ENCODE peak calls at places on chromosomes 3 and 15, in nine cellular contexts. One of them, this sample, is unnamed.

GRCh38 chr15:81924667-81925183 is 121.1 kb downstream of the MEX3B start:
- DNase-seq in endothelial cell: no peak
- DNase-seq in CD8-positive, alpha-beta T cell: no peak
- DNase-seq in OCI-LY7: no peak
- DNase-seq in fibroblast of mammary gland: no peak
- DNase-seq in NCI-H748 treated with DMSO at 0.1 percent for 48 hours: no peak
- DNase-seq in NCI-H1092 treated with DMSO at 0.1 percent for 48 hours: no peak
- DNase-seq in stimulated activated CD4-positive, alpha-beta T cell treated with anti-CD3 and anti-CD28 coated beads, TNF-alpha, amount 100 ng/mL, for 4 hours: no peak
- DNase-seq in HFF-Myc: no peak
- DNase-seq in this sample: no peak

GRCh38 chr3:114498779-114499370 is 205.0 kb downstream of the TIGIT start:
- DNase-seq in endothelial cell: no peak
- DNase-seq in CD8-positive, alpha-beta T cell: no peak
- DNase-seq in OCI-LY7: no peak
- DNase-seq in fibroblast of mammary gland: peak; percentile 86
- DNase-seq in NCI-H748 treated with DMSO at 0.1 percent for 48 hours: no peak
- DNase-seq in NCI-H1092 treated with DMSO at 0.1 percent for 48 hours: no peak
- DNase-seq in stimulated activated CD4-positive, alpha-beta T cell treated with anti-CD3 and anti-CD28 coated beads, TNF-alpha, amount 100 ng/mL, for 4 hours: no peak
- DNase-seq in HFF-Myc: peak; percentile 52
- DNase-seq in this sample: peak; percentile 79

GRCh38 chr3:14633819-14634424 is 17.6 kb upstream of the CCDC174 start:
- DNase-seq in endothelial cell: peak; percentile 54
- DNase-seq in CD8-positive, alpha-beta T cell: peak; percentile 54
- DNase-seq in OCI-LY7: peak; percentile 77
- DNase-seq in fibroblast of mammary gland: peak; percentile 70
- DNase-seq in NCI-H748 treated with DMSO at 0.1 percent for 48 hours: no peak
- DNase-seq in NCI-H1092 treated with DMSO at 0.1 percent for 48 hours: peak; percentile 7
- DNase-seq in stimulated activated CD4-positive, alpha-beta T cell treated with anti-CD3 and anti-CD28 coated beads, TNF-alpha, amount 100 ng/mL, for 4 hours: peak; percentile 36
- DNase-seq in HFF-Myc: peak; percentile 12
- DNase-seq in this sample: no peak

GRCh38 chr3:37096972-37097371 is 77.4 kb downstream of the LRRFIP2 start:
- DNase-seq in endothelial cell: no peak
- DNase-seq in CD8-positive, alpha-beta T cell: no peak
- DNase-seq in OCI-LY7: no peak
- DNase-seq in fibroblast of mammary gland: no peak
- DNase-seq in NCI-H748 treated with DMSO at 0.1 percent for 48 hours: no peak
- DNase-seq in NCI-H1092 treated with DMSO at 0.1 percent for 48 hours: no peak
- DNase-seq in stimulated activated CD4-positive, alpha-beta T cell treated with anti-CD3 and anti-CD28 coated beads, TNF-alpha, amount 100 ng/mL, for 4 hours: no peak
- DNase-seq in HFF-Myc: no peak
- DNase-seq in this sample: no peak

GRCh38 chr3:11415099-11415498 is 142.9 kb downstream of the ATG7 start:
- DNase-seq in endothelial cell: no peak
- DNase-seq in CD8-positive, alpha-beta T cell: no peak
- DNase-seq in OCI-LY7: no peak
- DNase-seq in fibroblast of mammary gland: peak; percentile 52
- DNase-seq in NCI-H748 treated with DMSO at 0.1 percent for 48 hours: no peak
- DNase-seq in NCI-H1092 treated with DMSO at 0.1 percent for 48 hours: no peak
- DNase-seq in stimulated activated CD4-positive, alpha-beta T cell treated with anti-CD3 and anti-CD28 coated beads, TNF-alpha, amount 100 ng/mL, for 4 hours: no peak
- DNase-seq in HFF-Myc: no peak
- DNase-seq in this sample: no peak

GRCh38 chr3:189806171-189806951 is 175.2 kb downstream of the TP63 start:
- DNase-seq in endothelial cell: peak; percentile 10
- DNase-seq in CD8-positive, alpha-beta T cell: no peak
- DNase-seq in OCI-LY7: no peak
- DNase-seq in fibroblast of mammary gland: no peak
- DNase-seq in NCI-H748 treated with DMSO at 0.1 percent for 48 hours: no peak
- DNase-seq in NCI-H1092 treated with DMSO at 0.1 percent for 48 hours: no peak
- DNase-seq in stimulated activated CD4-positive, alpha-beta T cell treated with anti-CD3 and anti-CD28 coated beads, TNF-alpha, amount 100 ng/mL, for 4 hours: no peak
- DNase-seq in HFF-Myc: no peak
- DNase-seq in this sample: no peak

GRCh38 chr3:40456279-40456939 is 730 bp upstream of the RPL14 start:
- DNase-seq in endothelial cell: no peak
- DNase-seq in CD8-positive, alpha-beta T cell: no peak
- DNase-seq in OCI-LY7: no peak
- DNase-seq in fibroblast of mammary gland: no peak
- DNase-seq in NCI-H748 treated with DMSO at 0.1 percent for 48 hours: no peak
- DNase-seq in NCI-H1092 treated with DMSO at 0.1 percent for 48 hours: no peak
- DNase-seq in stimulated activated CD4-positive, alpha-beta T cell treated with anti-CD3 and anti-CD28 coated beads, TNF-alpha, amount 100 ng/mL, for 4 hours: no peak
- DNase-seq in HFF-Myc: no peak
- DNase-seq in this sample: no peak

GRCh38 chr3:106825962-106826605 is 551.2 kb upstream of the CCDC54 start:
- DNase-seq in endothelial cell: no peak
- DNase-seq in CD8-positive, alpha-beta T cell: no peak
- DNase-seq in OCI-LY7: no peak
- DNase-seq in fibroblast of mammary gland: peak; percentile 67
- DNase-seq in NCI-H748 treated with DMSO at 0.1 percent for 48 hours: no peak
- DNase-seq in NCI-H1092 treated with DMSO at 0.1 percent for 48 hours: no peak
- DNase-seq in stimulated activated CD4-positive, alpha-beta T cell treated with anti-CD3 and anti-CD28 coated beads, TNF-alpha, amount 100 ng/mL, for 4 hours: no peak
- DNase-seq in HFF-Myc: no peak
- DNase-seq in this sample: no peak

GRCh38 chr3:172629470-172629869 is 81.4 kb downstream of the NCEH1 start:
- DNase-seq in endothelial cell: no peak
- DNase-seq in CD8-positive, alpha-beta T cell: no peak
- DNase-seq in OCI-LY7: no peak
- DNase-seq in fibroblast of mammary gland: peak; percentile 47
- DNase-seq in NCI-H748 treated with DMSO at 0.1 percent for 48 hours: no peak
- DNase-seq in NCI-H1092 treated with DMSO at 0.1 percent for 48 hours: no peak
- DNase-seq in stimulated activated CD4-positive, alpha-beta T cell treated with anti-CD3 and anti-CD28 coated beads, TNF-alpha, amount 100 ng/mL, for 4 hours: no peak
- DNase-seq in HFF-Myc: no peak
- DNase-seq in this sample: peak; percentile 79

GRCh38 chr15:77083381-77084160 is 12.7 kb upstream of the TSPAN3 start:
- DNase-seq in endothelial cell: peak; percentile 23
- DNase-seq in CD8-positive, alpha-beta T cell: peak; percentile 56
- DNase-seq in OCI-LY7: peak; percentile 87
- DNase-seq in fibroblast of mammary gland: peak; percentile 61
- DNase-seq in NCI-H748 treated with DMSO at 0.1 percent for 48 hours: peak; percentile 65
- DNase-seq in NCI-H1092 treated with DMSO at 0.1 percent for 48 hours: peak; percentile 85
- DNase-seq in stimulated activated CD4-positive, alpha-beta T cell treated with anti-CD3 and anti-CD28 coated beads, TNF-alpha, amount 100 ng/mL, for 4 hours: peak; percentile 27
- DNase-seq in HFF-Myc: no peak
- DNase-seq in this sample: no peak

GRCh38 chr3:177234121-177234520 is 36.8 kb upstream of the TBL1XR1 start:
- DNase-seq in endothelial cell: no peak
- DNase-seq in CD8-positive, alpha-beta T cell: no peak
- DNase-seq in OCI-LY7: no peak
- DNase-seq in fibroblast of mammary gland: no peak
- DNase-seq in NCI-H748 treated with DMSO at 0.1 percent for 48 hours: peak; percentile 26
- DNase-seq in NCI-H1092 treated with DMSO at 0.1 percent for 48 hours: no peak
- DNase-seq in stimulated activated CD4-positive, alpha-beta T cell treated with anti-CD3 and anti-CD28 coated beads, TNF-alpha, amount 100 ng/mL, for 4 hours: no peak
- DNase-seq in HFF-Myc: no peak
- DNase-seq in this sample: no peak

GRCh38 chr15:64152507-64153387 is 1.2 kb downstream of the SNX22 start:
- DNase-seq in endothelial cell: no peak
- DNase-seq in CD8-positive, alpha-beta T cell: no peak
- DNase-seq in OCI-LY7: peak; percentile 70
- DNase-seq in fibroblast of mammary gland: no peak
- DNase-seq in NCI-H748 treated with DMSO at 0.1 percent for 48 hours: no peak
- DNase-seq in NCI-H1092 treated with DMSO at 0.1 percent for 48 hours: peak; percentile 4
- DNase-seq in stimulated activated CD4-positive, alpha-beta T cell treated with anti-CD3 and anti-CD28 coated beads, TNF-alpha, amount 100 ng/mL, for 4 hours: no peak
- DNase-seq in HFF-Myc: no peak
- DNase-seq in this sample: no peak

GRCh38 chr3:21894459-21895083 is 143.6 kb upstream of the ZNF385D start:
- DNase-seq in endothelial cell: no peak
- DNase-seq in CD8-positive, alpha-beta T cell: no peak
- DNase-seq in OCI-LY7: no peak
- DNase-seq in fibroblast of mammary gland: peak; percentile 53
- DNase-seq in NCI-H748 treated with DMSO at 0.1 percent for 48 hours: no peak
- DNase-seq in NCI-H1092 treated with DMSO at 0.1 percent for 48 hours: no peak
- DNase-seq in stimulated activated CD4-positive, alpha-beta T cell treated with anti-CD3 and anti-CD28 coated beads, TNF-alpha, amount 100 ng/mL, for 4 hours: no peak
- DNase-seq in HFF-Myc: no peak
- DNase-seq in this sample: peak; percentile 14

GRCh38 chr15:55742498-55742926 is 440 bp downstream of the PRTG start:
- DNase-seq in endothelial cell: peak; percentile 49
- DNase-seq in CD8-positive, alpha-beta T cell: peak; percentile 10
- DNase-seq in OCI-LY7: no peak
- DNase-seq in fibroblast of mammary gland: no peak
- DNase-seq in NCI-H748 treated with DMSO at 0.1 percent for 48 hours: no peak
- DNase-seq in NCI-H1092 treated with DMSO at 0.1 percent for 48 hours: peak; percentile 26
- DNase-seq in stimulated activated CD4-positive, alpha-beta T cell treated with anti-CD3 and anti-CD28 coated beads, TNF-alpha, amount 100 ng/mL, for 4 hours: peak; percentile 9
- DNase-seq in HFF-Myc: no peak
- DNase-seq in this sample: no peak

GRCh38 chr15:31325432-31325975 is 1.1 kb upstream of the KLF13 start:
- DNase-seq in endothelial cell: peak; percentile 36
- DNase-seq in CD8-positive, alpha-beta T cell: peak; percentile 79
- DNase-seq in OCI-LY7: peak; percentile 72
- DNase-seq in fibroblast of mammary gland: no peak
- DNase-seq in NCI-H748 treated with DMSO at 0.1 percent for 48 hours: no peak
- DNase-seq in NCI-H1092 treated with DMSO at 0.1 percent for 48 hours: peak; percentile 48
- DNase-seq in stimulated activated CD4-positive, alpha-beta T cell treated with anti-CD3 and anti-CD28 coated beads, TNF-alpha, amount 100 ng/mL, for 4 hours: no peak
- DNase-seq in HFF-Myc: no peak
- DNase-seq in this sample: no peak

GRCh38 chr15:27668471-27669220 is 430.5 kb downstream of the OCA2 start:
- DNase-seq in endothelial cell: no peak
- DNase-seq in CD8-positive, alpha-beta T cell: no peak
- DNase-seq in OCI-LY7: no peak
- DNase-seq in fibroblast of mammary gland: no peak
- DNase-seq in NCI-H748 treated with DMSO at 0.1 percent for 48 hours: no peak
- DNase-seq in NCI-H1092 treated with DMSO at 0.1 percent for 48 hours: no peak
- DNase-seq in stimulated activated CD4-positive, alpha-beta T cell treated with anti-CD3 and anti-CD28 coated beads, TNF-alpha, amount 100 ng/mL, for 4 hours: no peak
- DNase-seq in HFF-Myc: no peak
- DNase-seq in this sample: peak; percentile 80

This sample was measured in RCC 7860.